ENCODE peak calls at places on chromosomes 2 and 18, in four cellular contexts. One of them, this sample, is unnamed.
A peak's percentile ranks its signal among the peaks of the same experiment; 100 is the strongest.

GRCh38 chr2:96977631-96978195 is 8.7 kb downstream of the FAM178B start:
- DNase-seq in esophagus squamous epithelium: no peak
- DNase-seq in nucleus accumbens: peak; percentile 56
- DNase-seq in activated CD4-positive, alpha-beta T cell treated with anti-CD3 and anti-CD28 coated beads for 1 hour: no peak
- DNase-seq in this sample: peak; percentile 64

GRCh38 chr2:138602166-138602460 is 100.5 kb downstream of the SPOPL start:
- DNase-seq in esophagus squamous epithelium: no peak
- DNase-seq in activated CD4-positive, alpha-beta T cell treated with anti-CD3 and anti-CD28 coated beads for 1 hour: no peak
- DNase-seq in nucleus accumbens: no peak
- DNase-seq in this sample: no peak

GRCh38 chr2:21001225-21001946 is 42.5 kb downstream of the APOB start:
- DNase-seq in nucleus accumbens: no peak
- DNase-seq in esophagus squamous epithelium: no peak
- DNase-seq in activated CD4-positive, alpha-beta T cell treated with anti-CD3 and anti-CD28 coated beads for 1 hour: no peak
- DNase-seq in this sample: no peak

GRCh38 chr2:51813245-51813644 is 781.3 kb upstream of the NRXN1 start:
- DNase-seq in nucleus accumbens: no peak
- DNase-seq in esophagus squamous epithelium: no peak
- DNase-seq in activated CD4-positive, alpha-beta T cell treated with anti-CD3 and anti-CD28 coated beads for 1 hour: no peak
- DNase-seq in this sample: peak; percentile 41

GRCh38 chr2:68487773-68488355 is 20.5 kb downstream of the APLF start:
- DNase-seq in nucleus accumbens: no peak
- DNase-seq in activated CD4-positive, alpha-beta T cell treated with anti-CD3 and anti-CD28 coated beads for 1 hour: no peak
- DNase-seq in esophagus squamous epithelium: no peak
- DNase-seq in this sample: no peak

GRCh38 chr2:196277002-196277401 is 105.6 kb upstream of the STK17B start:
- DNase-seq in activated CD4-positive, alpha-beta T cell treated with anti-CD3 and anti-CD28 coated beads for 1 hour: no peak
- DNase-seq in nucleus accumbens: no peak
- DNase-seq in esophagus squamous epithelium: no peak
- DNase-seq in this sample: no peak

GRCh38 chr2:208827109-208827508 is 420.5 kb downstream of the PTH2R start:
- DNase-seq in esophagus squamous epithelium: no peak
- DNase-seq in nucleus accumbens: no peak
- DNase-seq in activated CD4-positive, alpha-beta T cell treated with anti-CD3 and anti-CD28 coated beads for 1 hour: no peak
- DNase-seq in this sample: no peak

GRCh38 chr2:31207790-31208189 is 9.5 kb downstream of the CAPN14 start:
- DNase-seq in esophagus squamous epithelium: no peak
- DNase-seq in nucleus accumbens: no peak
- DNase-seq in activated CD4-positive, alpha-beta T cell treated with anti-CD3 and anti-CD28 coated beads for 1 hour: no peak
- DNase-seq in this sample: no peak

GRCh38 chr2:6676245-6676644 is 189.5 kb downstream of the CMPK2 start:
- DNase-seq in nucleus accumbens: no peak
- DNase-seq in activated CD4-positive, alpha-beta T cell treated with anti-CD3 and anti-CD28 coated beads for 1 hour: no peak
- DNase-seq in esophagus squamous epithelium: no peak
- DNase-seq in this sample: no peak

GRCh38 chr2:169676357-169676756 is 17.8 kb downstream of the CFAP210 start:
- DNase-seq in activated CD4-positive, alpha-beta T cell treated with anti-CD3 and anti-CD28 coated beads for 1 hour: no peak
- DNase-seq in nucleus accumbens: no peak
- DNase-seq in esophagus squamous epithelium: no peak
- DNase-seq in this sample: no peak

GRCh38 chr2:231557571-231558217 is 27.4 kb upstream of the NMUR1 start:
- DNase-seq in activated CD4-positive, alpha-beta T cell treated with anti-CD3 and anti-CD28 coated beads for 1 hour: peak; percentile 23
- DNase-seq in esophagus squamous epithelium: peak; percentile 14
- DNase-seq in nucleus accumbens: peak; percentile 10
- DNase-seq in this sample: peak; percentile 16

GRCh38 chr2:226423498-226423960 is 376.1 kb downstream of the IRS1 start:
- DNase-seq in nucleus accumbens: peak; percentile 23
- DNase-seq in esophagus squamous epithelium: no peak
- DNase-seq in activated CD4-positive, alpha-beta T cell treated with anti-CD3 and anti-CD28 coated beads for 1 hour: peak; percentile 14
- DNase-seq in this sample: no peak

GRCh38 chr18:39647627-39648502 is 2082.3 kb upstream of the CELF4 start:
- DNase-seq in nucleus accumbens: no peak
- DNase-seq in activated CD4-positive, alpha-beta T cell treated with anti-CD3 and anti-CD28 coated beads for 1 hour: no peak
- DNase-seq in esophagus squamous epithelium: no peak
- DNase-seq in this sample: no peak

GRCh38 chr18:42644729-42645131 is 470.8 kb downstream of the RIT2 start:
- DNase-seq in nucleus accumbens: no peak
- DNase-seq in activated CD4-positive, alpha-beta T cell treated with anti-CD3 and anti-CD28 coated beads for 1 hour: no peak
- DNase-seq in esophagus squamous epithelium: no peak
- DNase-seq in this sample: no peak

GRCh38 chr18:13382990-13383821 is 164.6 kb downstream of the LDLRAD4 start:
- DNase-seq in activated CD4-positive, alpha-beta T cell treated with anti-CD3 and anti-CD28 coated beads for 1 hour: no peak
- DNase-seq in esophagus squamous epithelium: no peak
- DNase-seq in nucleus accumbens: no peak
- DNase-seq in this sample: no peak

GRCh38 chr2:238785528-238785860 is 62.4 kb upstream of the TWIST2 start:
- DNase-seq in activated CD4-positive, alpha-beta T cell treated with anti-CD3 and anti-CD28 coated beads for 1 hour: no peak
- DNase-seq in esophagus squamous epithelium: no peak
- DNase-seq in nucleus accumbens: no peak
- DNase-seq in this sample: no peak

GRCh38 chr2:74596584-74596983 is 42.1 kb downstream of the DOK1 start:
- DNase-seq in esophagus squamous epithelium: no peak
- DNase-seq in activated CD4-positive, alpha-beta T cell treated with anti-CD3 and anti-CD28 coated beads for 1 hour: no peak
- DNase-seq in nucleus accumbens: no peak
- DNase-seq in this sample: no peak

GRCh38 chr18:23683155-23683554 is 6.1 kb upstream of the LAMA3 start:
- DNase-seq in esophagus squamous epithelium: no peak
- DNase-seq in activated CD4-positive, alpha-beta T cell treated with anti-CD3 and anti-CD28 coated beads for 1 hour: no peak
- DNase-seq in nucleus accumbens: no peak
- DNase-seq in this sample: no peak

GRCh38 chr2:150204449-150204848 is 283.0 kb downstream of the RND3 start:
- DNase-seq in activated CD4-positive, alpha-beta T cell treated with anti-CD3 and anti-CD28 coated beads for 1 hour: no peak
- DNase-seq in esophagus squamous epithelium: no peak
- DNase-seq in nucleus accumbens: no peak
- DNase-seq in this sample: no peak

GRCh38 chr2:240655931-240656886 is 26.5 kb downstream of the AQP12B start:
- DNase-seq in activated CD4-positive, alpha-beta T cell treated with anti-CD3 and anti-CD28 coated beads for 1 hour: no peak
- DNase-seq in nucleus accumbens: no peak
- DNase-seq in esophagus squamous epithelium: no peak
- DNase-seq in this sample: no peak

GRCh38 chr2:187174582-187174981 is 273.5 kb downstream of the CALCRL start:
- DNase-seq in activated CD4-positive, alpha-beta T cell treated with anti-CD3 and anti-CD28 coated beads for 1 hour: no peak
- DNase-seq in esophagus squamous epithelium: no peak
- DNase-seq in nucleus accumbens: no peak
- DNase-seq in this sample: no peak

GRCh38 chr2:211068108-211068780 is 511.8 kb downstream of the CPS1 start:
- DNase-seq in activated CD4-positive, alpha-beta T cell treated with anti-CD3 and anti-CD28 coated beads for 1 hour: no peak
- DNase-seq in nucleus accumbens: peak; percentile 1
- DNase-seq in esophagus squamous epithelium: no peak
- DNase-seq in this sample: no peak

GRCh38 chr2:138373993-138374408 is 127.6 kb upstream of the SPOPL start:
- DNase-seq in esophagus squamous epithelium: no peak
- DNase-seq in activated CD4-positive, alpha-beta T cell treated with anti-CD3 and anti-CD28 coated beads for 1 hour: no peak
- DNase-seq in nucleus accumbens: no peak
- DNase-seq in this sample: peak; percentile 18

GRCh38 chr2:85580206-85580605 is 2.8 kb downstream of the VAMP8 start:
- DNase-seq in nucleus accumbens: no peak
- DNase-seq in esophagus squamous epithelium: no peak
- DNase-seq in activated CD4-positive, alpha-beta T cell treated with anti-CD3 and anti-CD28 coated beads for 1 hour: no peak
- DNase-seq in this sample: no peak

GRCh38 chr18:47204908-47205522 is 28.9 kb upstream of the IER3IP1 start:
- DNase-seq in nucleus accumbens: no peak
- DNase-seq in esophagus squamous epithelium: no peak
- DNase-seq in activated CD4-positive, alpha-beta T cell treated with anti-CD3 and anti-CD28 coated beads for 1 hour: peak; percentile 10
- DNase-seq in this sample: no peak

GRCh38 chr2:202883987-202884675 is 12.6 kb upstream of the ICA1L start:
- DNase-seq in nucleus accumbens: no peak
- DNase-seq in esophagus squamous epithelium: no peak
- DNase-seq in activated CD4-positive, alpha-beta T cell treated with anti-CD3 and anti-CD28 coated beads for 1 hour: no peak
- DNase-seq in this sample: peak; percentile 19

GRCh38 chr2:240353086-240353798 is 82.2 kb upstream of the GPC1 start:
- DNase-seq in activated CD4-positive, alpha-beta T cell treated with anti-CD3 and anti-CD28 coated beads for 1 hour: no peak
- DNase-seq in esophagus squamous epithelium: no peak
- DNase-seq in nucleus accumbens: no peak
- DNase-seq in this sample: no peak

GRCh38 chr2:190181066-190181681 is 118.6 kb upstream of the MSTN start:
- DNase-seq in nucleus accumbens: no peak
- DNase-seq in activated CD4-positive, alpha-beta T cell treated with anti-CD3 and anti-CD28 coated beads for 1 hour: no peak
- DNase-seq in esophagus squamous epithelium: no peak
- DNase-seq in this sample: no peak

GRCh38 chr2:39494784-39495251 is 57.7 kb upstream of the MAP4K3 start:
- DNase-seq in nucleus accumbens: no peak
- DNase-seq in esophagus squamous epithelium: no peak
- DNase-seq in activated CD4-positive, alpha-beta T cell treated with anti-CD3 and anti-CD28 coated beads for 1 hour: no peak
- DNase-seq in this sample: peak; percentile 98